ENCODE peak calls at places on chromosomes 3 and 15, in four cellular contexts. M is spleen, R is NB4, O is SK-N-SH. G is an unnamed sample.

GRCh38 chr15:81293728-81294500 is 30.0 kb downstream of the STARD5 start:
- DNase-seq in M (peak; percentile 89), R (peak; percentile 92), O (peak; percentile 50), G (no peak)

GRCh38 chr3:101849714-101850326 is 506 bp downstream of the NFKBIZ start:
- DNase-seq in M (peak; percentile 95), R (peak; percentile 64), O (peak; percentile 76), G (peak; percentile 92)

GRCh38 chr3:126077754-126078153 is 6.2 kb downstream of the SLC41A3 start:
- DNase-seq in M (no peak), R (no peak), O (no peak), G (no peak)

GRCh38 chr3:41174703-41174964 is 24.7 kb upstream of the CTNNB1 start:
- DNase-seq in M (no peak), R (no peak), O (no peak), G (no peak)

GRCh38 chr15:37517106-37517505 is 416.8 kb upstream of the MEIS2 start:
- DNase-seq in M (no peak), R (no peak), O (no peak), G (no peak)

GRCh38 chr3:129560269-129560787 is 17.4 kb downstream of the H1-8 start:
- DNase-seq in M (peak; percentile 75), R (peak; percentile 71), O (peak; percentile 73), G (no peak)

GRCh38 chr3:127011270-127011992 is 28.5 kb downstream of the PLXNA1 start:
- DNase-seq in M (no peak), R (peak; percentile 71), O (peak; percentile 84), G (no peak)

GRCh38 chr3:111616417-111617105 is 21.4 kb upstream of the ZBED2 start:
- DNase-seq in M (peak; percentile 81), R (peak; percentile 4), O (no peak), G (peak; percentile 75)

GRCh38 chr15:69537085-69537484 is 84.5 kb downstream of the RPLP1 start:
- DNase-seq in M (no peak), R (no peak), O (no peak), G (no peak)

GRCh38 chr15:66108483-66109270 is 144.9 kb downstream of the MEGF11 start:
- DNase-seq in M (peak; percentile 53), R (no peak), O (no peak), G (peak; percentile 54)

GRCh38 chr3:43346990-43347749 is 60.8 kb downstream of the SNRK start:
- DNase-seq in M (no peak), R (no peak), O (no peak), G (no peak)

GRCh38 chr15:51759557-51760070 is 8.2 kb downstream of the TMOD2 start:
- DNase-seq in M (no peak), R (peak; percentile 54), O (no peak), G (no peak)

GRCh38 chr3:78287085-78287484 is 1247.2 kb downstream of the ROBO2 start:
- DNase-seq in M (no peak), R (no peak), O (no peak), G (no peak)

GRCh38 chr15:90234519-90234988 is 545 bp downstream of the GDPGP1 start:
- DNase-seq in M (no peak), R (no peak), O (no peak), G (no peak)

GRCh38 chr3:11300970-11301369 is 28.8 kb downstream of the ATG7 start:
- DNase-seq in M (no peak), R (no peak), O (no peak), G (no peak)

GRCh38 chr15:75309711-75310110 is 26.2 kb upstream of the COMMD4 start:
- DNase-seq in M (no peak), R (no peak), O (no peak), G (no peak)

GRCh38 chr3:74861211-74861610 is 246.8 kb upstream of the CNTN3 start:
- DNase-seq in M (no peak), R (no peak), O (no peak), G (no peak)

GRCh38 chr15:73822998-73823397 is 50.4 kb upstream of the TBC1D21 start:
- DNase-seq in M (no peak), R (peak; percentile 20), O (no peak), G (no peak)

GRCh38 chr3:51393096-51393495 is 2.0 kb downstream of the RBM15B start:
- DNase-seq in M (no peak), R (no peak), O (no peak), G (no peak)

GRCh38 chr3:9957214-9957613 is 5.0 kb upstream of the PRRT3 start:
- DNase-seq in M (no peak), R (peak; percentile 53), O (no peak), G (no peak)

GRCh38 chr3:46674031-46674592 is 19.4 kb downstream of the ALS2CL start:
- DNase-seq in M (peak; percentile 33), R (no peak), O (no peak), G (peak; percentile 67)

GRCh38 chr3:104673981-104674380 is 692.7 kb upstream of the ALCAM start:
- DNase-seq in M (no peak), R (no peak), O (no peak), G (no peak)

GRCh38 chr15:72227192-72227586 is 3.8 kb downstream of the PKM start:
- DNase-seq in M (no peak), R (peak; percentile 65), O (no peak), G (no peak)

GRCh38 chr3:46661776-46662766 is 31.4 kb downstream of the ALS2CL start:
- DNase-seq in M (no peak), R (no peak), O (peak; percentile 16), G (no peak)

GRCh38 chr3:10955694-10956453 is 36.7 kb upstream of the SLC6A1 start:
- DNase-seq in M (no peak), R (no peak), O (no peak), G (no peak)

GRCh38 chr3:36700537-36701248 is 63.7 kb downstream of the DCLK3 start:
- DNase-seq in M (no peak), R (peak; percentile 67), O (peak; percentile 73), G (no peak)

GRCh38 chr3:26264708-26265107 is 357.9 kb upstream of the LRRC3B start:
- DNase-seq in M (no peak), R (no peak), O (no peak), G (no peak)

GRCh38 chr3:22938739-22939138 is 264.4 kb upstream of the UBE2E2 start:
- DNase-seq in M (no peak), R (no peak), O (no peak), G (no peak)

GRCh38 chr3:143001369-143002082 is at the start of gene U2SURP:
- DNase-seq in M (peak; percentile 99), R (peak; percentile 97), O (peak; percentile 91), G (peak; percentile 99)

GRCh38 chr3:149120051-149120972 is 9.1 kb upstream of the HPS3 start:
- DNase-seq in M (no peak), R (peak; percentile 79), O (peak; percentile 65), G (no peak)

GRCh38 chr3:32239638-32240550 is 1.4 kb downstream of the CMTM8 start:
- DNase-seq in M (no peak), R (peak; percentile 67), O (peak; percentile 62), G (no peak)

DNA sequence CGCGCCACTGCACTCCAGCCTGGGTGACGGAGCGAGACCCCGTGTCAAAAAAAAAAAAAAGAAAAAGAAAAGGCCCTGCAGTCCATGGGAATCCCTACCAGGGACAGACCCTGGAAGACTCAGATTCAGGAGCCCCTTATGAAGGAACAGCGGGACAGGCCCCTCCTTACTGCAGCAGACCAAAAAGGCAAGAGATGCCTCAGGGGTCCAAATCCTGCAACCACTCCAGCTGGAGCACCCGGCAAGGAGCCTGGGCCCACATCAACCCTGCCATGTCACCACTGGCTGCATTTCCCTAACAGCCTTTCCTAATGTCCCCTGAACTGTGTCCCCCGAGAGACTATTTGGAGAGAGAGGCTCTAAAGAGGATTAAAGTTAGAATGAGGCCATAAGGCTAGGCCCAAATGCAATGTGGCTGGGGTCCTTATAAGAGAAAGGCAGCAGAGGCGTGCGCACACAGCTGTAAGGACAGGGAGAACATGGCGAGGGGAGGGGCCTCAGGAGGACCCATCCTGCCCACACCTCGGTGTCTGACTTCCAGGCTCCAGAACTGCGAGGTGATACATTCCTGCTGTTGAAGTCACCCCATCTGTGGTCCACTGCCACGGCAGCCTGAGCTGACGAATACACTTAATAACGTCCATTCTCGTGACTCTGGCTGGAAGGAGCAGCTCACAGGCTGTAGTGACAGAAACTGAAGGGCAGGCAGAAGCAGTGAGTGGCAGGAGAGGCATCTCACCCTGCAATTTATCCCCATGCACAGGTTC is 78.1 kb downstream of the ATP10A start:
- DNase-seq in M (no peak), R (no peak), O (no peak), G (no peak)
- TF ChIP-seq CTCF in M (no peak), R (no peak), O (no peak), G (no peak)

DNA sequence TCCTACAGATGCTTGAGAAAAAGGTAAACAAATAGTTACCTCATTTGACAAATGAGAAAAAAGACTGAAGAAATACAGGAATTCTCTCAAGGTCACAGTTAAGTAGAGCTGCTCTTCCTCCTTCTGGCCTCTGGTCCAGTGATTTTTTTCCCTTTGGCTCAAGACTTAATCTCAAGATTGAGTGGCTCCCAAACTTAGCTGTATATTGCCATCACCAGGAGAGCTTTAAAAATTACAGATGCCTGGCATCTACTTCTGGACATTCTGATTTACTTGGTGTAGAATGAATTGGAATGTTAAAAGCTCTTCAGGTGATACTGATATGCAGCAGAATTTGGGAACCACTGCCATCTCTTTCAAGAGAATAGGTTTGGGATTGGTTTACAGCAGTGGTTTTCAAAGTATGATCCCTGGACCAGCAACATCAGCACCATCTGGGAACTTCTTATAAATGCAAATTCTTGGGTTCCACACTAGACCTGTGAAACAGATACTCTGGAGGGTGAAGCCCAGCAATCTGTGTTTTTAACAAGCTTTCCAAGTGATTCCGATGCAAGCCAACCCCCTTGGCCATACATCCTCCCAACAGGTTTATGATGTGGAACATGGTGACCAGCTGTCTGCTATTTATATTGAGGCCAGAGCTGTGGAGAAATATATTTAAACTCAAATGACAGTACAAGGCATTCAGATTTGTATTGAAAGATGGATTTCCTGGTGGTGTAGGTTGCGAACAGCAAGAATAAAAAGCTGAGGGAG is 333.0 kb upstream of the RARB start:
- DNase-seq in M (no peak), R (no peak), O (no peak), G (no peak)
- TF ChIP-seq CTCF in M (no peak), R (no peak), O (no peak), G (peak; percentile 61)

GRCh38 chr15:53072077-53072476 is 281.9 kb upstream of the ONECUT1 start:
- DNase-seq in M (no peak), R (peak; percentile 59), O (no peak), G (no peak)

GRCh38 chr15:53074221-53074620 is 284.1 kb upstream of the ONECUT1 start:
- DNase-seq in M (no peak), R (no peak), O (no peak), G (no peak)

GRCh38 chr15:53068671-53069070 is 278.5 kb upstream of the ONECUT1 start:
- DNase-seq in M (no peak), R (no peak), O (no peak), G (no peak)
- TF ChIP-seq CTCF in M (no peak), R (no peak), O (no peak), G (no peak)

DNA sequence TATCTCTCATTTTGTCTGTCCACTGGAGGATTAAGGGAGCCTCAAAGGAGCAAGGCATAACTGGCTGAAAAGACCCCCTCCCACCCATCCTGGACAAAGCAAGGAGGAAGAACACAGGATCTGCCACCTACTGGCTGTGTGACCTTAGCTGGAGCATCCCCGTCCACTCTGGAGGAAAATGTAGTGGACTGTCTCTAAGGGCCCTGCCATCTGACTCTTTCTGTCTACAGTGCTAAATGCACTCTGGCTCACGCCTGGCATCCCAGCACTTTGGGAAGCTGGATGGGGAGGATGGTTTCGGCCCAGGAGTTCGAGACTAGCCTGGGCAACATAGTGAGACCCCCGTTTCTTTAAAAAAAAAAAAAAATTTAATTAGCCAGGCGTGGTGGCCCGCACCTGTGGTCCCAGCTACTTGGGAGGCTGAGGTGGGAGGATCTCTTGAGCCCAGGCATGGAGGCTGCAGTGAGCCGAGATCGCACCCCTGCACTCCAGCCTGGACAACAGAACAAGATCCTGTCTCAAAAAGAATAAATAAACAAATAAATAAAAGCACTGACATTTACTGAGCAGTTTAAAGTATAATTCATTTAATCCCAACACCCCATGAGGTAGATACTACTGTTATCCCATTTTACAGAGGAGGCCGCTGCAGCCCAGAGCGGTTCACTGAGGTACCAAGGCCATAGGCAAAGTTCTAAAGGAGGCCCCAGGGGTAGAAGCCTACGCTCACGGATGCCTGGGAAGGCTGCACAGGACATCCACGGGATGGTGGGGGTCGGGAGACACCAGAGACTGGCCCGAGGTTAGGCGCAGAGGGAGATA is 1.1 kb downstream of the TBC1D2B start:
- DNase-seq in M (no peak), R (peak; percentile 54), O (peak; percentile 44), G (no peak)
- TF ChIP-seq CTCF in M (no peak), R (peak; percentile 27), O (peak; percentile 35), G (peak; percentile 46)

G was measured in chondrocyte.